ENCODE peak calls at places on chromosomes 11 and 22, in six cellular contexts. One of them, this sample, is unnamed.

GRCh38 chr22:50604256-50604580 is 3.6 kb downstream of the MAPK8IP2 start:
- DNase-seq in psoas muscle: no peak
- DNase-seq in choroid plexus epithelial cell: no peak
- DNase-seq in GM18507: no peak
- DNase-seq in body of pancreas: no peak
- DNase-seq in LoVo: no peak
- DNase-seq in this sample: no peak

GRCh38 chr22:47606426-47606825 is 844.0 kb downstream of the TBC1D22A start:
- DNase-seq in psoas muscle: peak; percentile 19
- DNase-seq in choroid plexus epithelial cell: no peak
- DNase-seq in GM18507: no peak
- DNase-seq in body of pancreas: no peak
- DNase-seq in LoVo: no peak
- DNase-seq in this sample: no peak

GRCh38 chr11:61820174-61820573 is 3.4 kb upstream of the FADS1 start:
- DNase-seq in psoas muscle: no peak
- DNase-seq in choroid plexus epithelial cell: peak; percentile 67
- DNase-seq in GM18507: no peak
- DNase-seq in body of pancreas: no peak
- DNase-seq in LoVo: peak; percentile 67
- DNase-seq in this sample: no peak

GRCh38 chr22:29369460-29369859 is 18.9 kb downstream of the AP1B1 start:
- DNase-seq in psoas muscle: peak; percentile 83
- DNase-seq in choroid plexus epithelial cell: peak; percentile 94
- DNase-seq in GM18507: no peak
- DNase-seq in body of pancreas: no peak
- DNase-seq in LoVo: no peak
- DNase-seq in this sample: no peak

GRCh38 chr22:43476341-43476740 is 64.5 kb downstream of the MPPED1 start:
- DNase-seq in psoas muscle: no peak
- DNase-seq in choroid plexus epithelial cell: no peak
- DNase-seq in GM18507: no peak
- DNase-seq in body of pancreas: no peak
- DNase-seq in LoVo: no peak
- DNase-seq in this sample: no peak

GRCh38 chr11:75966546-75967287 is 151.7 kb downstream of the UVRAG start:
- DNase-seq in psoas muscle: no peak
- DNase-seq in choroid plexus epithelial cell: peak; percentile 88
- DNase-seq in GM18507: no peak
- DNase-seq in body of pancreas: no peak
- DNase-seq in LoVo: no peak
- DNase-seq in this sample: no peak

GRCh38 chr11:43833657-43834073 is 47.0 kb upstream of the ALKBH3 start:
- DNase-seq in psoas muscle: no peak
- DNase-seq in choroid plexus epithelial cell: peak; percentile 95
- DNase-seq in GM18507: no peak
- DNase-seq in body of pancreas: no peak
- DNase-seq in LoVo: no peak
- DNase-seq in this sample: no peak

GRCh38 chr11:18013790-18014507 is 1.1 kb upstream of the SERGEF start:
- DNase-seq in psoas muscle: no peak
- DNase-seq in choroid plexus epithelial cell: peak; percentile 12
- DNase-seq in GM18507: no peak
- DNase-seq in body of pancreas: peak; percentile 14
- DNase-seq in LoVo: no peak
- DNase-seq in this sample: no peak